ENCODE peak calls at places on chromosomes 13 and 19, in ten cellular contexts. J, N, T, H, K, B, Z, S, E and Y are unnamed samples.

GRCh38 chr19:17931532-17932191 is 1.2 kb upstream of the CCDC124 start:
- DNase-seq in J (no peak), N (no peak), T (no peak), H (no peak), K (no peak), B (no peak), Z (no peak), S (no peak), E (no peak), Y (no peak)

GRCh38 chr13:19910336-19911072 is 47.1 kb upstream of the ZMYM5 start:
- DNase-seq in J (no peak), N (peak; percentile 54), T (peak; percentile 43), H (no peak), K (no peak), B (no peak), Z (no peak), S (no peak), E (no peak), Y (no peak)

GRCh38 chr19:5828661-5829566 is 10.6 kb downstream of the FUT6 start:
- DNase-seq in J (no peak), N (peak; percentile 58), T (no peak), H (peak; percentile 49), K (no peak), B (no peak), Z (no peak), S (no peak), E (peak; percentile 64), Y (no peak)

GRCh38 chr19:1649706-1650626 is 2.4 kb downstream of the TCF3 start:
- DNase-seq in J (no peak), N (no peak), T (no peak), H (no peak), K (no peak), B (no peak), Z (no peak), S (no peak), E (no peak), Y (no peak)

GRCh38 chr13:101150998-101151397 is 265.3 kb downstream of the NALCN start:
- DNase-seq in J (no peak), N (no peak), T (no peak), H (peak; percentile 7), K (no peak), B (no peak), Z (no peak), S (no peak), E (no peak), Y (no peak)

GRCh38 chr13:52096062-52096461 is 32.8 kb downstream of the NEK5 start:
- DNase-seq in J (no peak), N (no peak), T (no peak), H (no peak), K (no peak), B (no peak), Z (no peak), S (no peak), E (no peak), Y (no peak)

GRCh38 chr13:97367427-97367826 is 66.5 kb upstream of the RAP2A start:
- DNase-seq in J (no peak), N (no peak), T (no peak), H (no peak), K (no peak), B (no peak), Z (no peak), S (peak; percentile 22), E (peak; percentile 72), Y (no peak)

GRCh38 chr19:29539131-29539530 is 13.3 kb downstream of the VSTM2B start:
- DNase-seq in J (no peak), N (no peak), T (no peak), H (no peak), K (peak; percentile 70), B (no peak), Z (no peak), S (no peak), E (no peak), Y (no peak)

GRCh38 chr13:113207890-113208423 is 512 bp downstream of the PCID2 start:
- DNase-seq in J (no peak), N (peak; percentile 43), T (no peak), H (peak; percentile 42), K (no peak), B (no peak), Z (peak; percentile 33), S (no peak), E (peak; percentile 59), Y (peak; percentile 41)

GRCh38 chr13:19154843-19155242 is 26.8 kb downstream of the TUBA3C start:
- DNase-seq in J (no peak), N (no peak), T (no peak), H (no peak), K (no peak), B (no peak), Z (no peak), S (no peak), E (no peak), Y (no peak)

GRCh38 chr19:6221220-6221877 is 58.4 kb downstream of the MLLT1 start:
- DNase-seq in J (no peak), N (no peak), T (no peak), H (no peak), K (peak; percentile 84), B (no peak), Z (no peak), S (no peak), E (no peak), Y (no peak)

GRCh38 chr13:110392510-110393233 is 85.6 kb downstream of the COL4A2 start:
- DNase-seq in J (no peak), N (no peak), T (no peak), H (no peak), K (no peak), B (no peak), Z (no peak), S (no peak), E (no peak), Y (no peak)

GRCh38 chr19:35757749-35758608 is at the start of gene PROSER3:
- DNase-seq in J (peak; percentile 97), N (peak; percentile 98), T (peak; percentile 99), H (peak; percentile 99), K (peak; percentile 100), B (peak; percentile 96), Z (peak; percentile 99), S (peak; percentile 100), E (peak; percentile 97), Y (peak; percentile 98)
- TF ChIP-seq POLR2A in J (peak; percentile 89), N (peak; percentile 85), T (peak; percentile 56), H (peak; percentile 87), K (no peak), B (peak; percentile 88), Z (no peak), S (peak; percentile 84), E (peak; percentile 74), Y (no peak)

GRCh38 chr19:50328257-50329145 is 676 bp downstream of the KCNC3 start:
- DNase-seq in J (no peak), N (no peak), T (no peak), H (no peak), K (no peak), B (no peak), Z (no peak), S (no peak), E (no peak), Y (no peak)

GRCh38 chr19:50330365-50331078 is 1.3 kb upstream of the KCNC3 start:
- DNase-seq in J (peak; percentile 18), N (peak; percentile 80), T (peak; percentile 53), H (peak; percentile 89), K (peak; percentile 94), B (peak; percentile 80), Z (peak; percentile 88), S (peak; percentile 73), E (peak; percentile 79), Y (peak; percentile 92)

GRCh38 chr19:50331187-50332013 is 2.2 kb upstream of the KCNC3 start:
- DNase-seq in J (no peak), N (no peak), T (no peak), H (no peak), K (no peak), B (no peak), Z (no peak), S (no peak), E (no peak), Y (no peak)

GRCh38 chr19:50327461-50328256 is 1.5 kb downstream of the KCNC3 start:
- DNase-seq in J (no peak), N (no peak), T (no peak), H (no peak), K (no peak), B (no peak), Z (no peak), S (no peak), E (no peak), Y (no peak)

GRCh38 chr19:50329146-50329925 is at the start of gene KCNC3:
- DNase-seq in J (peak; percentile 80), N (peak; percentile 99), T (peak; percentile 99), H (peak; percentile 100), K (peak; percentile 100), B (peak; percentile 94), Z (peak; percentile 100), S (peak; percentile 100), E (peak; percentile 21), Y (peak; percentile 98)
- TF ChIP-seq POLR2A in J (no peak), N (peak; percentile 37), T (peak; percentile 84), H (peak; percentile 77), K (no peak), B (peak; percentile 67), Z (no peak), S (no peak), E (no peak), Y (peak; percentile 72)

DNA sequence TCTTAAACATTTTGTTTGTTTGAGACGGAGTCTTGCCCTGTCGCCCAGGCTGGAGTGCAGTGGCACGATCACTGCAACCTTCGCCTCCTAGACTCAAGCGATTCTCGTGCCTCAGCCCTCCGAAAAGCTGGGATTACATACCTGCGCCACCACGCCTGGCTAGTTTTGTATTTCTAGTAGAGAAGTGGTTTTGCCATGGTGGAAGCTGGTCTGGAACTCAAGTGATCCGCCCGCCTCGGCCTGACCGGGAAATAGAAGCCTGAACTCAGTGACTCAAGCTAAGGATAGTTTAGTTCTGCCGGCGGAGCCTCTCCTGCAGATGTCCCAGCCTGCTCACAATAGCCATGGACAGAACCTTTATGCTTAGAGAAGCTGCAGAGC is 53.0 kb upstream of the ZNF254 start:
- DNase-seq in J (peak; percentile 17), N (peak; percentile 62), T (no peak), H (peak; percentile 61), K (peak; percentile 88), B (no peak), Z (peak; percentile 55), S (peak; percentile 35), E (peak; percentile 77), Y (peak; percentile 56)
- TF ChIP-seq POLR2A in J (no peak), N (no peak), T (no peak), H (no peak), K (no peak), B (no peak), Z (no peak), S (no peak), E (no peak), Y (no peak)

DNA sequence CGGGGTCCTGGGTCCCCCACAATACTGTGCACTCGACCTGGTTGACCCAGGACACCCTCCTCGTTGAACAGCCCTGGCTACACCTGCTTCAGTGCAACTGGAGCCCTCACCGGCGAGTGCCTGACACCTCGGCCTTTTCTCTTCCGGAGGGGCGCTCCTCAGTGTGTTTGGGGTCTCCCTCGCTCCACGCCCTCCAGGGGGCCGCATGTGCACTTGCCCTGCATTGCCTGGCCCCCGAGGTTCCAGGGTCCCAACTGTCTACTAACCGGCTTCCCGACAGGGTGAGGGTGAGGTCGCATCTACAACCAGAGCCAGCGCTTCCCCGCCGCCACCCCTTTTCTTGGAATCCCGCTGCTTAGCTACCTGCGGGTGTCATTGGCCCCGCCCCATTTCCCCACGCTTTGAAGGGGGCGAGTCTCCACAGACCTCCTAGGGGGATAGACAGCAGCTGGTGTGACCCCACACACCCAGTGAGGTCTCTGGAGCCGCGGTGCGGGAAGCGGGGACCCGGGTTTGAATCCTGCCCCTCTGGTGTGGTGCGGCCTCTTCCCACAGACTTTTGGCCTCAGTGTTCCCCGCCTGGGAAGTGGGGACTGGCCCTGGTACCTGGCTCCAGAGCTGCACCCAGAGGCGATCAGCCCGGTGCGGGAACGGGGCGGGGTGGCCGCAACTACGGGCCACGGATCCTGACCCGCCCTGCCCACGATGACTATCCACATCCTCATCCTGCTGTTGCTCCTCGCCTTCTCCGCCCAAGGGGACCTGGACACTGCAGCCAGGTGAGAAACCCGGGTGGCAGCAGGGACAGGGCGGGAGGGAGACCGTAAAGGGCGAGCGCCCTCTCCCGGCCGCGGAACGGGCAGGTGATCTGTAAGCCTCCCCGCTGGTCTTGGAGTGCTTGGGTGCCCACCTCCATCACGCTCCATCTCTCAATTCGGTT is at the start of gene ADM5:
- DNase-seq in J (no peak), N (peak; percentile 70), T (no peak), H (peak; percentile 78), K (peak; percentile 91), B (no peak), Z (no peak), S (peak; percentile 50), E (peak; percentile 21), Y (no peak)
- TF ChIP-seq POLR2A in J (no peak), N (no peak), T (no peak), H (no peak), K (no peak), B (peak; percentile 27), Z (no peak), S (no peak), E (peak; percentile 16), Y (no peak)